ENCODE peak calls at places on chromosomes 11 and 22, in eight cellular contexts. One of them, this sample, is unnamed.

GRCh38 chr11:19076744-19077589 is 16.4 kb upstream of the MRGPRX2 start:
- DNase-seq in heart left ventricle: peak
- DNase-seq in endothelial cell: peak
- DNase-seq in IMR-90: peak
- DNase-seq in PC-3: peak
- DNase-seq in AG10803: peak
- DNase-seq in mammary epithelial cell: peak
- DNase-seq in mesothelial cell of epicardium: peak
- DNase-seq in this sample: peak

GRCh38 chr11:605286-606129 is 10.2 kb downstream of the IRF7 start:
- DNase-seq in IMR-90: no peak
- DNase-seq in PC-3: no peak
- DNase-seq in endothelial cell: no peak
- DNase-seq in AG10803: no peak
- DNase-seq in heart left ventricle: no peak
- DNase-seq in mesothelial cell of epicardium: no peak
- DNase-seq in mammary epithelial cell: no peak
- DNase-seq in this sample: no peak

GRCh38 chr11:64237484-64237951 is 3.1 kb downstream of the VEGFB start:
- DNase-seq in PC-3: peak
- DNase-seq in mammary epithelial cell: no peak
- DNase-seq in IMR-90: no peak
- DNase-seq in mesothelial cell of epicardium: no peak
- DNase-seq in heart left ventricle: no peak
- DNase-seq in AG10803: no peak
- DNase-seq in endothelial cell: no peak
- DNase-seq in this sample: no peak

GRCh38 chr11:14182833-14183340 is 176.1 kb downstream of the RRAS2 start:
- DNase-seq in mesothelial cell of epicardium: no peak
- DNase-seq in mammary epithelial cell: no peak
- DNase-seq in heart left ventricle: no peak
- DNase-seq in endothelial cell: no peak
- DNase-seq in AG10803: no peak
- DNase-seq in IMR-90: no peak
- DNase-seq in PC-3: no peak
- DNase-seq in this sample: no peak

GRCh38 chr11:119629085-119629484 is 99.9 kb downstream of the NECTIN1 start:
- DNase-seq in endothelial cell: no peak
- DNase-seq in mammary epithelial cell: no peak
- DNase-seq in PC-3: no peak
- DNase-seq in AG10803: no peak
- DNase-seq in mesothelial cell of epicardium: no peak
- DNase-seq in IMR-90: no peak
- DNase-seq in heart left ventricle: no peak
- DNase-seq in this sample: no peak

GRCh38 chr22:36325163-36326031 is 62.4 kb downstream of the MYH9 start:
- DNase-seq in IMR-90: peak
- DNase-seq in AG10803: peak
- DNase-seq in heart left ventricle: peak
- DNase-seq in PC-3: no peak
- DNase-seq in endothelial cell: no peak
- DNase-seq in mammary epithelial cell: peak
- DNase-seq in mesothelial cell of epicardium: no peak
- DNase-seq in this sample: no peak

GRCh38 chr22:30290679-30291333 is 1.5 kb upstream of the CASTOR1 start:
- DNase-seq in mesothelial cell of epicardium: no peak
- DNase-seq in IMR-90: peak
- DNase-seq in heart left ventricle: peak
- DNase-seq in endothelial cell: peak
- DNase-seq in PC-3: peak
- DNase-seq in AG10803: peak
- DNase-seq in mammary epithelial cell: peak
- DNase-seq in this sample: no peak

GRCh38 chr11:110410638-110411037 is 19.1 kb upstream of the FDX1 start:
- DNase-seq in AG10803: no peak
- DNase-seq in IMR-90: no peak
- DNase-seq in mammary epithelial cell: no peak
- DNase-seq in heart left ventricle: no peak
- DNase-seq in endothelial cell: no peak
- DNase-seq in mesothelial cell of epicardium: no peak
- DNase-seq in PC-3: no peak
- DNase-seq in this sample: no peak

GRCh38 chr22:24805790-24806662 is at the start of gene SGSM1:
- DNase-seq in endothelial cell: peak
- DNase-seq in heart left ventricle: peak
- DNase-seq in mesothelial cell of epicardium: peak
- DNase-seq in PC-3: peak
- DNase-seq in mammary epithelial cell: peak
- DNase-seq in AG10803: peak
- DNase-seq in IMR-90: peak
- DNase-seq in this sample: peak

GRCh38 chr22:26756675-26757293 is 99.4 kb downstream of the MIAT start:
- DNase-seq in mesothelial cell of epicardium: peak
- DNase-seq in mammary epithelial cell: peak
- DNase-seq in IMR-90: peak
- DNase-seq in heart left ventricle: peak
- DNase-seq in AG10803: peak
- DNase-seq in PC-3: peak
- DNase-seq in endothelial cell: peak
- DNase-seq in this sample: peak

GRCh38 chr11:45168366-45169130 is 22.1 kb downstream of the PRDM11 start:
- DNase-seq in PC-3: no peak
- DNase-seq in IMR-90: no peak
- DNase-seq in AG10803: no peak
- DNase-seq in mammary epithelial cell: no peak
- DNase-seq in heart left ventricle: no peak
- DNase-seq in endothelial cell: no peak
- DNase-seq in mesothelial cell of epicardium: no peak
- DNase-seq in this sample: no peak

GRCh38 chr22:37053310-37054077 is 2.0 kb downstream of the KCTD17 start:
- DNase-seq in mammary epithelial cell: no peak
- DNase-seq in AG10803: peak
- DNase-seq in endothelial cell: no peak
- DNase-seq in mesothelial cell of epicardium: no peak
- DNase-seq in PC-3: no peak
- DNase-seq in heart left ventricle: peak
- DNase-seq in IMR-90: no peak
- DNase-seq in this sample: no peak

GRCh38 chr11:126748097-126748756 is 252.3 kb downstream of the KIRREL3 start:
- DNase-seq in AG10803: no peak
- DNase-seq in mesothelial cell of epicardium: no peak
- DNase-seq in mammary epithelial cell: no peak
- DNase-seq in IMR-90: no peak
- DNase-seq in PC-3: no peak
- DNase-seq in heart left ventricle: no peak
- DNase-seq in endothelial cell: no peak
- DNase-seq in this sample: no peak

GRCh38 chr11:113385749-113386148 is 1.8 kb upstream of the ANKK1 start:
- DNase-seq in PC-3: no peak
- DNase-seq in mesothelial cell of epicardium: no peak
- DNase-seq in AG10803: no peak
- DNase-seq in mammary epithelial cell: no peak
- DNase-seq in endothelial cell: no peak
- DNase-seq in IMR-90: no peak
- DNase-seq in heart left ventricle: no peak
- DNase-seq in this sample: no peak

GRCh38 chr22:43183496-43184263 is 3.3 kb downstream of the TTLL12 start:
- DNase-seq in mesothelial cell of epicardium: no peak
- DNase-seq in PC-3: no peak
- DNase-seq in endothelial cell: no peak
- DNase-seq in mammary epithelial cell: peak
- DNase-seq in heart left ventricle: no peak
- DNase-seq in AG10803: peak
- DNase-seq in IMR-90: peak
- DNase-seq in this sample: no peak

GRCh38 chr22:19663286-19663815 is 51.0 kb upstream of the SEPTIN5 start:
- DNase-seq in heart left ventricle: peak
- DNase-seq in mesothelial cell of epicardium: no peak
- DNase-seq in IMR-90: peak
- DNase-seq in AG10803: peak
- DNase-seq in endothelial cell: no peak
- DNase-seq in mammary epithelial cell: peak
- DNase-seq in PC-3: peak
- DNase-seq in this sample: peak

GRCh38 chr11:70624598-70624993 is 226.3 kb downstream of the CTTN start:
- DNase-seq in PC-3: no peak
- DNase-seq in AG10803: no peak
- DNase-seq in mesothelial cell of epicardium: no peak
- DNase-seq in heart left ventricle: no peak
- DNase-seq in endothelial cell: no peak
- DNase-seq in mammary epithelial cell: no peak
- DNase-seq in IMR-90: no peak
- DNase-seq in this sample: no peak

DNA sequence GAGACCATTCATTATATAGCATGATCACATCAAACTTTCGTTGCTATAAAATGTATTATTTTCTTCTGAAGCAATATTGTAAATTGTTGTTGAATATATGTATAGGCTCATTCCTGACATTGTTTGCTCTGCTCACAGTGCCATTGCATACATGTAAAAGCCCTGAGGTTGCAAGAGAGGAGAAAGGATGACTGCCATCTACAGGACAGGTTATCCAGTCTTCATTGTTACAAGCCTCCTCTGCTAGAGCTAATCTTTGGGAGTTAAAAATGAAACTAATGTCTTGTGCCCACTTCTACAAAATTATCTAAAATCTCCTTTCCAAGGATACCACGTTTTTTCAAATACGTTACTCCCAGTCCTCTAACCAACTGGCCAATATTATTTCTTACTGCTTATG is 16.4 kb upstream of the OR5AL1 start:
- DNase-seq in heart left ventricle: no peak
- DNase-seq in endothelial cell: no peak
- DNase-seq in mesothelial cell of epicardium: no peak
- DNase-seq in mammary epithelial cell: no peak
- DNase-seq in IMR-90: no peak
- DNase-seq in PC-3: no peak
- DNase-seq in AG10803: no peak
- DNase-seq in this sample: no peak
- TF ChIP-seq CTCF in heart left ventricle: no peak
- TF ChIP-seq CTCF in endothelial cell: no peak
- TF ChIP-seq CTCF in mesothelial cell of epicardium: no peak
- TF ChIP-seq CTCF in mammary epithelial cell: no peak
- TF ChIP-seq CTCF in IMR-90: no peak
- TF ChIP-seq CTCF in PC-3: peak
- TF ChIP-seq CTCF in AG10803: no peak
- TF ChIP-seq CTCF in this sample: no peak

GRCh38 chr22:50675553-50676199 is 3.1 kb downstream of the SHANK3 start:
- DNase-seq in PC-3: no peak
- DNase-seq in AG10803: no peak
- DNase-seq in endothelial cell: no peak
- DNase-seq in IMR-90: no peak
- DNase-seq in heart left ventricle: no peak
- DNase-seq in mesothelial cell of epicardium: no peak
- DNase-seq in mammary epithelial cell: no peak
- DNase-seq in this sample: no peak

GRCh38 chr22:50676211-50676636 is 3.6 kb downstream of the SHANK3 start:
- DNase-seq in mesothelial cell of epicardium: no peak
- DNase-seq in heart left ventricle: no peak
- DNase-seq in PC-3: no peak
- DNase-seq in endothelial cell: no peak
- DNase-seq in mammary epithelial cell: no peak
- DNase-seq in IMR-90: no peak
- DNase-seq in AG10803: no peak
- DNase-seq in this sample: no peak

GRCh38 chr22:50673231-50674126 is 856 bp downstream of the SHANK3 start:
- DNase-seq in AG10803: no peak
- DNase-seq in endothelial cell: peak
- DNase-seq in mammary epithelial cell: no peak
- DNase-seq in IMR-90: no peak
- DNase-seq in heart left ventricle: no peak
- DNase-seq in PC-3: no peak
- DNase-seq in mesothelial cell of epicardium: no peak
- DNase-seq in this sample: no peak

GRCh38 chr22:50674127-50674493 is 1.5 kb downstream of the SHANK3 start:
- DNase-seq in endothelial cell: peak
- DNase-seq in heart left ventricle: no peak
- DNase-seq in mesothelial cell of epicardium: no peak
- DNase-seq in AG10803: no peak
- DNase-seq in PC-3: no peak
- DNase-seq in IMR-90: no peak
- DNase-seq in mammary epithelial cell: no peak
- DNase-seq in this sample: no peak

DNA sequence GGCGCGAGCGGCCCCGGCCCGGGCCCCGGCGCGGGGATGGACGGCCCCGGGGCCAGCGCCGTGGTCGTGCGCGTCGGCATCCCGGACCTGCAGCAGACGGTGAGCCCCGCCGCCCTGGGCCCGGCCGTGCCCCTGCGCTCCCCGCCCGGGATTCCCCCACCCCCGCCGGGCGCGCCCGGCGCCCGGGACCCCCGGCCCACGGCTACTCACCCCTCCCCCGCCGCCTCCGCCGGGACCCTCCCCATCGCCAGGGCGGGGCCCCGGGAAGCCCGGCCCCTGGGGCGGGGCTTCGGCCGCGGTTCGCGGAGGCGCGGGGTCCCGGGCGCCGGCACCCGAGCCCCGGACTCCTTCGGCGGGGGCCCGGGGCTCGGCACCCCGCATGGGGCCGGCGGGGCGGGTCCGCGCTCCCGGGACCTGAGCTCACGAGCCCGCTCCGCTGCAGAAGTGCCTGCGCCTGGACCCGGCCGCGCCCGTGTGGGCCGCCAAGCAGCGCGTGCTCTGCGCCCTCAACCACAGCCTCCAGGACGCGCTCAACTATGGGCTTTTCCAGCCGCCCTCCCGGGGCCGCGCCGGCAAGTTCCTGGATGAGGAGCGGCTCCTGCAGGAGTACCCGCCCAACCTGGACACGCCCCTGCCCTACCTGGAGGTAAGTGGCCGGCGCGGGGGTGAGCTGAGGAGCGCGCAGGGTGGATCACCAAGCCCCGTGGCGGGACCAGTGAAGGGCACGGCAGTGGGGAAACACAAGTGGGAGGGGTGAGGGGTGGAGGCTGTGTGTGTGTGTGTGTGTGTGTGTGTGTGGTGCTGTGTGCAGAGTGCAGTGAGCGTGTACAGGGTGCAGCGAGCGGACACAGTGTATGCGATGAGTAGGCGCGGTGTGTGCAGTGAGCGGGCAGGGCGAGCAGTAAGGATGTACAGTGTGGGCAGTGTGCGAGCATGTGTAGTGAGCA is 2.3 kb downstream of the SHANK3 start:
- DNase-seq in PC-3: peak
- DNase-seq in AG10803: peak
- DNase-seq in endothelial cell: peak
- DNase-seq in heart left ventricle: no peak
- DNase-seq in IMR-90: no peak
- DNase-seq in mesothelial cell of epicardium: peak
- DNase-seq in mammary epithelial cell: peak
- DNase-seq in this sample: peak
- TF ChIP-seq CTCF in PC-3: no peak
- TF ChIP-seq CTCF in AG10803: no peak
- TF ChIP-seq CTCF in endothelial cell: no peak
- TF ChIP-seq CTCF in heart left ventricle: no peak
- TF ChIP-seq CTCF in IMR-90: no peak
- TF ChIP-seq CTCF in mesothelial cell of epicardium: no peak
- TF ChIP-seq CTCF in mammary epithelial cell: no peak
- TF ChIP-seq CTCF in this sample: no peak

GRCh38 chr11:1855886-1856265 is 3.0 kb downstream of the LSP1 start:
- DNase-seq in endothelial cell: no peak
- DNase-seq in PC-3: no peak
- DNase-seq in mammary epithelial cell: no peak
- DNase-seq in AG10803: no peak
- DNase-seq in mesothelial cell of epicardium: no peak
- DNase-seq in IMR-90: no peak
- DNase-seq in heart left ventricle: no peak
- DNase-seq in this sample: no peak
- TF ChIP-seq CTCF in endothelial cell: no peak
- TF ChIP-seq CTCF in PC-3: no peak
- TF ChIP-seq CTCF in mammary epithelial cell: no peak
- TF ChIP-seq CTCF in AG10803: no peak
- TF ChIP-seq CTCF in mesothelial cell of epicardium: no peak
- TF ChIP-seq CTCF in IMR-90: no peak
- TF ChIP-seq CTCF in heart left ventricle: no peak
- TF ChIP-seq CTCF in this sample: no peak

GRCh38 chr11:78347956-78348355 is 69.7 kb downstream of the GAB2 start:
- DNase-seq in mesothelial cell of epicardium: no peak
- DNase-seq in IMR-90: no peak
- DNase-seq in mammary epithelial cell: no peak
- DNase-seq in AG10803: no peak
- DNase-seq in PC-3: no peak
- DNase-seq in heart left ventricle: no peak
- DNase-seq in endothelial cell: no peak
- DNase-seq in this sample: no peak
- TF ChIP-seq CTCF in mesothelial cell of epicardium: no peak
- TF ChIP-seq CTCF in IMR-90: no peak
- TF ChIP-seq CTCF in mammary epithelial cell: no peak
- TF ChIP-seq CTCF in AG10803: no peak
- TF ChIP-seq CTCF in PC-3: no peak
- TF ChIP-seq CTCF in heart left ventricle: no peak
- TF ChIP-seq CTCF in endothelial cell: no peak
- TF ChIP-seq CTCF in this sample: no peak

This sample was measured in GM10248.